ENCODE peak calls at places on chromosomes 3 and 15, in seven cellular contexts. N, I, B, P, U, V and F are unnamed samples.
A peak's percentile ranks its signal among the peaks of the same experiment; 100 is the strongest.

GRCh38 chr15:45637552-45638033 is 2.8 kb downstream of the SQOR start:
- DNase-seq in N (peak; percentile 95), I (no peak), B (no peak), P (peak; percentile 30), U (peak; percentile 4), V (peak; percentile 97), F (no peak)

GRCh38 chr3:57864853-57865252 is 108.7 kb downstream of the SLMAP start:
- DNase-seq in N (peak; percentile 57), I (no peak), B (no peak), P (no peak), U (no peak), V (peak; percentile 61), F (no peak)

GRCh38 chr3:55556622-55557531 is 69.8 kb upstream of the WNT5A start:
- DNase-seq in N (peak; percentile 44), I (no peak), B (no peak), P (no peak), U (no peak), V (no peak), F (no peak)

GRCh38 chr3:46797486-46797885 is 65.8 kb downstream of the MYL3 start:
- DNase-seq in N (no peak), I (no peak), B (peak; percentile 48), P (no peak), U (no peak), V (no peak), F (no peak)

GRCh38 chr3:182212479-182213076 is 500.9 kb downstream of the SOX2 start:
- DNase-seq in N (peak; percentile 41), I (no peak), B (peak; percentile 100), P (no peak), U (peak; percentile 85), V (peak; percentile 3), F (peak; percentile 99)

GRCh38 chr3:8929860-8930259 is 33.4 kb downstream of the RAD18 start:
- DNase-seq in N (no peak), I (no peak), B (no peak), P (no peak), U (no peak), V (no peak), F (no peak)

GRCh38 chr3:116188231-116188785 is 257.0 kb downstream of the LSAMP start:
- DNase-seq in N (peak; percentile 3), I (no peak), B (no peak), P (no peak), U (no peak), V (no peak), F (no peak)

GRCh38 chr15:40298216-40298935 is 9.4 kb downstream of the PLCB2 start:
- DNase-seq in N (no peak), I (no peak), B (no peak), P (no peak), U (no peak), V (no peak), F (no peak)

GRCh38 chr3:49296781-49297420 is 19.9 kb upstream of the C3orf62 start:
- DNase-seq in N (peak; percentile 65), I (no peak), B (no peak), P (no peak), U (no peak), V (peak; percentile 82), F (no peak)

GRCh38 chr15:33201376-33202189 is 7.1 kb upstream of the FMN1 start:
- DNase-seq in N (peak; percentile 43), I (peak; percentile 89), B (peak; percentile 96), P (peak; percentile 4), U (peak; percentile 91), V (peak; percentile 16), F (peak; percentile 85)

GRCh38 chr3:30354513-30354912 is 251.9 kb upstream of the TGFBR2 start:
- DNase-seq in N (no peak), I (no peak), B (no peak), P (no peak), U (no peak), V (peak; percentile 49), F (no peak)

GRCh38 chr3:65338571-65338970 is 650.8 kb upstream of the ADAMTS9 start:
- DNase-seq in N (peak; percentile 13), I (no peak), B (no peak), P (no peak), U (no peak), V (peak; percentile 13), F (peak; percentile 19)

GRCh38 chr15:95025924-95026728 is 794.8 kb downstream of the MCTP2 start:
- DNase-seq in N (peak; percentile 82), I (no peak), B (no peak), P (no peak), U (peak; percentile 89), V (peak; percentile 37), F (no peak)

GRCh38 chr15:98853161-98853560 is 154.4 kb downstream of the PGPEP1L start:
- DNase-seq in N (peak; percentile 93), I (peak; percentile 97), B (peak; percentile 84), P (peak; percentile 60), U (peak; percentile 90), V (peak; percentile 96), F (no peak)

GRCh38 chr3:66480666-66481065 is 20.2 kb downstream of the LRIG1 start:
- DNase-seq in N (no peak), I (no peak), B (no peak), P (peak; percentile 36), U (no peak), V (peak; percentile 53), F (no peak)

GRCh38 chr15:73936181-73936580 is 9.9 kb downstream of the LOXL1 start:
- DNase-seq in N (no peak), I (no peak), B (peak; percentile 57), P (no peak), U (no peak), V (peak; percentile 73), F (no peak)

GRCh38 chr3:5093786-5094185 is 28.3 kb upstream of the ARL8B start:
- DNase-seq in N (no peak), I (no peak), B (no peak), P (no peak), U (no peak), V (no peak), F (no peak)

GRCh38 chr3:5095879-5096278 is 26.2 kb upstream of the ARL8B start:
- DNase-seq in N (peak; percentile 11), I (no peak), B (no peak), P (no peak), U (peak; percentile 84), V (peak; percentile 2), F (no peak)

GRCh38 chr3:5092018-5092417 is 30.1 kb upstream of the ARL8B start:
- DNase-seq in N (peak; percentile 8), I (no peak), B (peak; percentile 59), P (no peak), U (no peak), V (no peak), F (no peak)

GRCh38 chr3:5098346-5098745 is 23.7 kb upstream of the ARL8B start:
- DNase-seq in N (no peak), I (no peak), B (no peak), P (no peak), U (no peak), V (no peak), F (no peak)

GRCh38 chr3:5096368-5096767 is 25.7 kb upstream of the ARL8B start:
- DNase-seq in N (no peak), I (no peak), B (no peak), P (no peak), U (no peak), V (no peak), F (no peak)
- H3K4me3 ChIP-seq in N (no peak overlapping the region), I (peak overlapping the region; percentile 27), B (no peak overlapping the region), P (no peak overlapping the region), U (no peak overlapping the region), V (no peak overlapping the region), F (no peak overlapping the region)

DNA sequence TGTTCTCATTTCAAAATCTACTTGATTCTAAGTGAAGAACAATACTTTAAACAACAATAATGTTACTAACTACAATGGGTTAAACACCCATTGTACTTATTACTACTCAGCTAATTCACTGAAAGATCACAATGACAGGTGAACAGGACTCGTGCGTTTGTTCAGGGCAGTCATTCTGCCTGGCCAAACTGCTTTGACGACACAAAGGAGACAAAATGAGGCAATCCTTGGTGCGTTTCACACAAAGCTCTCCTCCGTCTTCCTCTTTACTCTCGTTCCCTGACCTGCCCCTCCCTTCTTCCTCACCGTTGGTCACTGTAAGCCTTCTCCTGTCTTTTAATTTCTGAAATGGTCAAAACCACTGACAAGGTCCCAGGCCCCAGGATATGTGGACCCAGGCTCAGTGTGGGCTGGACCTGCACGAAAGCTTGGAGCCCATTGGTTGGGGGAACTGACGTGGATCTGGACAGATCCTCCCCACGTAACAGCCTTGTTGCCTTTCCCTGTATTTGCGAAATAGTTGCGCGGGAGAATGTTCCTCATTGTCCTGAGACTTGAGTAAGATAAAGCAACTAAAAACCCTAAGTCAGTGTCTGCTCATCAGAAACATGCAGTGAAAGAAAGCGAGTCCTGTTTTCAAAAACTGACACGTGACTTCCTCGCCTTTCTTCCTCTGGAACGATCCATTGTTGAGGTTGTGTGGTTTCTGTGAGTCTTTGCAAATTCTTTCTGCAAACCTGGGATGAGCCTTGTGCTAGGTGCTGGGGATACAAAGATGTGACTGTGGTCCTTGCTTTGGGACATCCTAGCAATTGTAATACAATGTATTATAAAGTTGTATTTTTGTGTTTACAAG is 147.1 kb upstream of the RGMA start:
- DNase-seq in N (no peak), I (peak; percentile 91), B (no peak), P (no peak), U (no peak), V (no peak), F (no peak)
- H3K4me3 ChIP-seq in N (no peak overlapping the region), I (no peak overlapping the region), B (no peak overlapping the region), P (peak overlapping the region; percentile 12), U (peak overlapping the region; percentile 29), V (no peak overlapping the region), F (no peak overlapping the region)

DNA sequence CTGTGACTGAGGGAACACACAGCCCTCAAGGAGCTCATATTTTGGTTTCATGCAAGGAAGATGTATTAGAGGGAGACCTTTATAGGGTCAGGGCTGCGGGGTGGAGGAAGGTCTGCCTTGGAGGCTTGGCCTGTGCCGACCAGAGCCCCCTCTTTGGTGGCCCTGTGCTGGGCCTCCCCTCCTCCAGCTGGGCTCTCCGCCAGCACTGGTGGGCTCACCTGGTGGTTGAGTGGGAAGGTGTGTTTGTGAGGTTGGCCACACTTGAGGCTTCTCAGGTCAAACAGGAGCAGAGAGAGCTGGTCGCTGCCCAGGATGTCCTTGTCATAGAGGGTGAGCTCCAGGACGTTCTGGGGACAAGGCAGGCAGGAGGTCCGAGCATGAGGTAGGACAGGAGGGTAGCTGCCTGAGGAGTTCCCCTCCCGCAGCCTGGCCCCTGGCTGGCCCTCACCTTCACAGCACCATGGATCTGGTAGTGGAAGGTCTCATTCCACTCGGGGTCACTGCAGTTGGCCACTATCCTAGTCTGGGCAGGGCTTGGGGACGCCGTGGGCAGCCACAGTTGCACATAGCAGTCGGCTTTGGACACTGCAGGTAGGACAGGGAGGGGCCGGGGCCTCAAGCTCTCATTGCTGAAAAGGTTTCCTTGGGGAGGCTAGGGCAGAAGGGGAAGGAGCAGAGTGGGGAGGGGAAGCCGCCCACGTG is 2.4 kb downstream of the PLA2G4F start:
- DNase-seq in N (no peak), I (no peak), B (no peak), P (no peak), U (no peak), V (no peak), F (no peak)
- H3K4me3 ChIP-seq in N (no peak overlapping the region), I (no peak overlapping the region), B (no peak overlapping the region), P (no peak overlapping the region), U (no peak overlapping the region), V (no peak overlapping the region), F (no peak overlapping the region)

DNA sequence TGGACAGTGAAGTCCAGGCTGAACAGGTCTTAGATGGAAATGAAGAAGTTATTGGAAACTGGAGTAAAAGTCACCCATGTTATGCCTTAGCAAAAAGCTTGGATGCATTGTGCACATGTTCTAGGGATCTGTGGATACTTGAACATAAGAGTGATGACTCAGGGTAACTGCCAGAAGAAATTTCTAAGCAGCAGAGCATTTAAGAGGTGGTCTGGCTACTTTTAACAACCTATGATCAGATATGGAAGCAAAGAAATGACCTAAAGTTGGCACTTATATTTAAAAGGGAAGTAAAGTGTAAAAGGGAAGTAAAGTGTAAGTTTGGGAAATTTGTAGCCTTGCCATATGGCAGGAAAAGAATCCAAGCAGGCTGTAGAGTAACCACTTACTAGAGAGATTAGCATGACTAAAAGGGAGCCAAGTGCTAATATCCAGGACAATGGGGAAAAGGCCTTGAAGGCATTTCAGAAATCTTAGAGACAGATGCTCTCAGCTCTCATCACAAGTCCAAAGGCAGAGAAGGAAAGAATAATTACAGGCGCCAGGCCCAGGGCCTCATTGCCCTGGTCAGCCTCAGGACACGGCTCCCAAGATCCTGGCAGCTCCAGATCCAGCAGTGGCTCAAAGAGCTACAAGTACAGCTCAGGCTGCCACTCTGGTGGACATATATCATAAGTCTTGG is 73.9 kb upstream of the KCNH8 start:
- DNase-seq in N (no peak), I (no peak), B (no peak), P (no peak), U (peak; percentile 65), V (no peak), F (no peak)
- H3K4me3 ChIP-seq in N (no peak overlapping the region), I (no peak overlapping the region), B (no peak overlapping the region), P (no peak overlapping the region), U (no peak overlapping the region), V (no peak overlapping the region), F (no peak overlapping the region)